ENCODE peak calls at places on chromosomes 11 and 22, in four cellular contexts. W, R, O and V are unnamed samples.

GRCh38 chr11:44096360-44097188 is 1.1 kb downstream of the EXT2 start:
- DNase-seq in R (no peak), W (no peak), O (no peak), V (peak; percentile 4)

GRCh38 chr22:34966980-34967379 is 99.0 kb upstream of the ISX start:
- DNase-seq in O (no peak), W (no peak), R (no peak), V (peak; percentile 17)

GRCh38 chr11:126404367-126404766 is 48.9 kb downstream of the ST3GAL4 start:
- DNase-seq in O (no peak), W (no peak), R (no peak), V (no peak)

GRCh38 chr11:120985718-120986569 is 38.0 kb upstream of the TBCEL start:
- DNase-seq in W (peak; percentile 33), O (no peak), R (peak; percentile 15), V (peak; percentile 16)

GRCh38 chr11:63908631-63909491 is 8.1 kb downstream of the RCOR2 start:
- DNase-seq in O (no peak), W (peak; percentile 36), R (no peak), V (no peak)

GRCh38 chr11:110169738-110170137 is 76.5 kb downstream of the ZC3H12C start:
- DNase-seq in O (no peak), R (no peak), W (no peak), V (no peak)

GRCh38 chr11:61967924-61968757 is 707 bp upstream of the FTH1 start:
- DNase-seq in O (peak; percentile 62), W (peak; percentile 40), R (peak; percentile 53), V (peak; percentile 56)

GRCh38 chr22:45805413-45805812 is 133.8 kb downstream of the ATXN10 start:
- DNase-seq in O (no peak), W (no peak), R (no peak), V (no peak)

GRCh38 chr11:108122166-108122628 is 830 bp downstream of the ACAT1 start:
- DNase-seq in W (no peak), R (no peak), O (no peak), V (no peak)

GRCh38 chr11:70314730-70315129 is 44.2 kb downstream of the PPFIA1 start:
- DNase-seq in R (no peak), O (peak; percentile 42), W (no peak), V (no peak)

GRCh38 chr11:125517116-125517804 is 21.2 kb upstream of the FEZ1 start:
- DNase-seq in R (no peak), O (no peak), W (peak; percentile 40), V (no peak)

GRCh38 chr22:37331034-37331428 is 48.7 kb downstream of the CYTH4 start:
- DNase-seq in W (peak; percentile 34), R (no peak), O (no peak), V (no peak)

GRCh38 chr11:118921121-118921928 is 4.4 kb downstream of the BCL9L start:
- DNase-seq in O (no peak), R (peak; percentile 94), W (no peak), V (no peak)

GRCh38 chr22:44023404-44024287 is 456 bp upstream of the PARVB start:
- DNase-seq in R (no peak), W (peak; percentile 83), O (no peak), V (no peak)

GRCh38 chr11:124115782-124116616 is 749 bp downstream of the VWA5A start:
- DNase-seq in O (no peak), R (no peak), W (no peak), V (no peak)

GRCh38 chr11:68200639-68201038 is 12.5 kb downstream of the KMT5B start:
- DNase-seq in O (no peak), W (no peak), R (no peak), V (no peak)

GRCh38 chr22:28958611-28959010 is 75.2 kb downstream of the ZNRF3 start:
- DNase-seq in O (no peak), W (no peak), R (no peak), V (no peak)

GRCh38 chr11:77101043-77101537 is 1.6 kb upstream of the OMP start:
- DNase-seq in R (peak; percentile 41), W (peak; percentile 72), O (no peak), V (peak; percentile 57)

GRCh38 chr11:44952082-44952481 is 1.4 kb upstream of the TP53I11 start:
- DNase-seq in W (no peak), R (peak; percentile 8), O (no peak), V (no peak)

GRCh38 chr11:56910785-56911184 is 77.9 kb upstream of the OR5AK2 start:
- DNase-seq in O (no peak), R (no peak), W (no peak), V (peak; percentile 49)

GRCh38 chr11:56917708-56918450 is 70.8 kb upstream of the OR5AK2 start:
- DNase-seq in W (no peak), O (no peak), R (no peak), V (no peak)

GRCh38 chr11:56916162-56916561 is 72.6 kb upstream of the OR5AK2 start:
- DNase-seq in O (no peak), W (no peak), R (no peak), V (no peak)

GRCh38 chr11:56911312-56911711 is 77.4 kb upstream of the OR5AK2 start:
- DNase-seq in W (no peak), O (no peak), R (no peak), V (no peak)

DNA sequence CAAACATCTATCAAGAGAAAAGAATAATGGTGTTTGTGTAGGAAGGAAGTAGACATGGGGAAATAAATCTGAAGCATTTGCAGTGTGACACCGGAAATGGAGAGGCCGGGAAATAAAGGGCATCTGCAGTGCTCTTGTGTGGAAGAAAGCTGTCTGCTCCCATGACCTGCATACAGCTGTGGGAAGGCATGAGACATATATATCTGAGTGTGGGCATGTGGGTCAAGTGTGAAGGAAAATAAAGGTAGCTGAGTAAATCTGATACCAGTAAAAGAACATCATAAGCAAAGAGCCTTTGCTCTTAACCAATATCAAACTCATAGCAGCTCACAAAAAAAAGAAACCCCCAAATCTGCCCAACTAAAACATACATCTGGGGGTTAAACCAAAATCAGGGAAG is 72.1 kb upstream of the OR5AK2 start:
- DNase-seq in O (no peak), W (no peak), R (no peak), V (no peak)
- TF ChIP-seq POLR2AphosphoS2 in O (no peak), W (no peak), R (no peak), V (no peak)

DNA sequence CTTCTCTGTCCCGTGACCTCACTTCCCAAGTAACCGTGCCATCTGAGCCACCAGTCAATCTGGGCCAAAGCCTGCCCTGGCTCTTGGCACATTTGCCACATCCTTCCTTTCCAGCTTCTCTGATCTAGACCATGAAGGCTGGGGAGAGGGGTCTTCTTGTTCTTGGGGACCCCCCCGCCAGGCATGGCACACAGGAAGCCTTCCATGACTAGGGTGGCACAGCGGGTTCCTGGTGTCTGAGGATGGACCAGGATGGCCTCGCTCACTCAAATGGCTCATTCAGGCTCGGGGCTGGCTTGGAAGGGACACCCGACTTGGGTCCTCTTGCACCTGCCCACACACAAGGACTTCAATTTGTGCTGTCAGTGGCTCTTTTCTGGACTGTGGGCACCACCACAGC is 121.3 kb downstream of the BCR start:
- DNase-seq in R (no peak), W (no peak), O (no peak), V (no peak)
- TF ChIP-seq POLR2AphosphoS2 in R (no peak), W (no peak), O (no peak), V (no peak)

DNA sequence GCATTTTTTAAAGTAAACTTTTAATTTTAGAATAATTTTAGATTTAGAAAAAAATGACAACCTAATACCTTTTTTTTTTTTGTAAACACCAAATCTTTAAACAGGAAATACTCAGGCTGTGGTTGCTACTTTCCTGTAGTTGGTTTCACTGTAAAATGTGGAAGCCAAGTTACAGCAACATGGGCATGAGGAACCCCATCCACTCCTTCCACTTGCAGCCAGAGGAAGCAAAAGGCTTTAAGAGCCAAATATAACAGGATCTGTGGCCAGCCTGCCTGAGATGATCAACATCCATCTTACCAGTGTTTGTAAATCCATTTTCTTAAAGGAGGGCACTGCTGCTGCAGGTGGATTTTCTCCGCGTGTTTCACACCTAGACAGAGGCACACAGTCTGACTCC is 66.2 kb downstream of the TNRC6B start:
- DNase-seq in R (no peak), W (no peak), O (no peak), V (no peak)
- TF ChIP-seq POLR2AphosphoS2 in R (no peak), W (no peak), O (no peak), V (no peak)

DNA sequence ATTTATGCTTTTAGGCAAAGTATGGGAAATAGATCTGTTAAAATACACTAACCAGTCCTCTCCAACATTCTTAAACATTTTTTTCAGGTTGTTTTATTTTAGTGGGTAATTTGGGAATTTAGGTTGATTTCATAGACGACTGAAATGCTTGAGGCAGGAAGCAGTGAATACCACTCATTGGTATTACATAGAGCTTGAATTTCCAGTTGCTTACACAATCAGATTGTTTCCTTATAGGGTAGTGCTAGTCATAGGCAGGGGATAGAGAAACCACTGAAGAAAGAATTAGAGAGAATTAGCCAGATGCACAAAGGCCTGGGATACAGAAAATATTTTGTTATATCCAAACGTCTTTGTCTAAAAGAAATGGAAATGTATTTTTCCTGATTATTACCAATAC is 23.9 kb upstream of the LYVE1 start:
- DNase-seq in R (no peak), W (no peak), O (no peak), V (no peak)
- TF ChIP-seq POLR2AphosphoS2 in R (no peak), W (no peak), O (no peak), V (no peak)

DNA sequence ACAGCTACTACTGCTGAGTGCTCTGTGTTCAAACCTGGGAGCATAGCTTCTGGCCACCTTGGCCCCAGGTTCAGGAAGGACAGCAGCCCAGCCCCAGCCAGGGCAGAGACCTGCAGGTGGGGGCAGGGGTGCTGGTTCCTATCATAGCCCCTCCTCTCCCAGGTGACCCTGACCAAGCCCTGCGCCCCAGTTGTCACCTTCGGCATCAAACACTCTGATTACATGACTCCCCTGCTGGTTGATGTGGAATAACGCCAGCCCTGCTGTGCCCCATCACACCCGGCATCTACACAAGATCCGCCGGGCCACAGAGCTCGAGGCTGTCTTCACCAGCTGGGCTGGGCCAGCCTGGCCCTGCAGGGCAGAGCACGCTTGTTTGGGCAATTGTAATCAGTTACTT is 6.9 kb downstream of the SCGB1C1 start:
- DNase-seq in R (no peak), W (no peak), O (no peak), V (no peak)
- TF ChIP-seq POLR2AphosphoS2 in R (no peak), W (no peak), O (no peak), V (no peak)

DNA sequence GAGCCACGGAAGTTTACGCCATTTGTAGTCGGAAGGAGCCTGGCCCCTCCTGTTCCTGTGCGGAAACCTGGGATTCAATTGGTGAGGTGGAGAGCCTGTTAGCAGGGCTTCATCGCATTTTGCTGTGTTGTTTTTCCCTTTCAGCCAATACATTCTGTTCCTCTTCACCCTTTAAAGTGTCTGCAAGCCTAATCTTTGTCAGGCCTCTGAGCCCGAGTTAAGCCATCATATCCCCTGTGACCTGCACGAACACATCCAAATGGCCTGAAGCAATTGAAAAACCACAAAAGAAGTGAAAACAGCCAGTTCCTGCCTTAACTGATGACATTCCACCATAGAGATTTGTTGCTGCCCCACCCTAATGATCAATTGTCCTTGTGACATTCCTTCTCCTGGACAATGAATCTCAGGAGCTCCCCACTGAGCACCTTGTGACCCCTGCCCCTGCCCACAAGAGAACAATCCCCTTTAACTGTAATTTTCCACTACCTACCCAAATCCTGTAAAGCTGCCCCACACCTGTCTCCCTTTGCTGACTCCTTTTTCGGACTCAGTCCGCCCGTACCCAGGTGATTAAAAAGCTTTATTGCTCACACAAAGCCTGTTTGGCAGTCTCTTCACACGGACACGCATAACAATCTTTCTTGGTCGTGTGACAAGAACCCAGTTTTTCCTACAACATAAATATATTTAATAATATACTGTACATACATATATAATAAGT is 37.1 kb upstream of the MMP12 start:
- DNase-seq in R (no peak), W (no peak), O (no peak), V (no peak)
- TF ChIP-seq POLR2AphosphoS2 in R (no peak), W (no peak), O (no peak), V (no peak)